ENCODE peak calls at places on chromosome 3, in nine cellular contexts. V, H, J, U, R, N, Z, K and C are unnamed samples.

GRCh38 chr3:125156491-125156890 is 56.1 kb downstream of the SLC12A8 start:
- DNase-seq in V (no peak), H (no peak), J (no peak), U (no peak), R (no peak), N (no peak), Z (no peak), K (no peak), C (no peak)

GRCh38 chr3:175726228-175726627 is 867.1 kb downstream of the NAALADL2 start:
- DNase-seq in V (peak), H (no peak), J (no peak), U (no peak), R (peak), N (no peak), Z (no peak), K (no peak), C (no peak)

GRCh38 chr3:81435050-81435449 is 326.4 kb downstream of the GBE1 start:
- DNase-seq in V (no peak), H (no peak), J (no peak), U (no peak), R (no peak), N (no peak), Z (no peak), K (no peak), C (no peak)

GRCh38 chr3:99250821-99251355 is 349.4 kb upstream of the DCBLD2 start:
- DNase-seq in V (no peak), H (no peak), J (no peak), U (peak), R (no peak), N (no peak), Z (no peak), K (no peak), C (no peak)

GRCh38 chr3:183061431-183062172 is 37.7 kb downstream of the MCCC1 start:
- DNase-seq in V (no peak), H (no peak), J (no peak), U (peak), R (no peak), N (no peak), Z (no peak), K (no peak), C (no peak)

GRCh38 chr3:140588558-140588957 is 89.3 kb upstream of the TRIM42 start:
- DNase-seq in V (no peak), H (no peak), J (no peak), U (no peak), R (no peak), N (no peak), Z (no peak), K (no peak), C (no peak)

GRCh38 chr3:11335056-11335608 is 62.9 kb downstream of the ATG7 start:
- DNase-seq in V (peak), H (no peak), J (peak), U (peak), R (peak), N (no peak), Z (peak), K (no peak), C (peak)

GRCh38 chr3:21457084-21457483 is 293.9 kb downstream of the ZNF385D start:
- DNase-seq in V (no peak), H (no peak), J (no peak), U (no peak), R (no peak), N (no peak), Z (no peak), K (no peak), C (no peak)

GRCh38 chr3:97579365-97579764 is 185.2 kb upstream of the ARL6 start:
- DNase-seq in V (no peak), H (no peak), J (peak), U (no peak), R (no peak), N (no peak), Z (no peak), K (no peak), C (peak)